ENCODE peak calls at places on chromosomes 4 and X, in nine cellular contexts. Y is suprapubic skin; L is H9; K is CD4-positive, alpha-beta T cell; I is CD4-positive, alpha-beta memory T cell; R is OCI-LY7; T is IMR-90; G is naive thymus-derived CD4-positive, alpha-beta T cell; S is mesenchymal stem cell. N is an unnamed sample.

GRCh38 chrX:153726286-153727107 is 1.8 kb downstream of the ABCD1 start:
- DNase-seq in Y (no peak), L (peak; percentile 82), K (peak; percentile 27), I (peak; percentile 71), R (peak; percentile 86), T (peak; percentile 52), G (no peak), S (peak; percentile 77), N (peak; percentile 21)

GRCh38 chr4:85028910-85029309 is 62.4 kb upstream of the WDFY3 start:
- DNase-seq in Y (no peak), L (no peak), K (no peak), I (no peak), R (no peak), T (peak; percentile 22), G (no peak), S (peak; percentile 89), N (no peak)

GRCh38 chr4:173517781-173518371 is 12.2 kb downstream of the HAND2 start:
- DNase-seq in Y (no peak), L (peak; percentile 67), K (no peak), I (no peak), R (no peak), T (no peak), G (no peak), S (peak; percentile 84), N (no peak)

GRCh38 chrX:139211568-139212182 is 318.9 kb upstream of the F9 start:
- DNase-seq in Y (no peak), L (peak; percentile 31), K (no peak), I (no peak), R (no peak), T (no peak), G (no peak), S (no peak), N (no peak)

GRCh38 chr4:75598390-75598789 is 31.9 kb downstream of the CDKL2 start:
- DNase-seq in Y (no peak), L (no peak), K (no peak), I (no peak), R (no peak), T (peak; percentile 39), G (no peak), S (peak; percentile 56), N (no peak)

GRCh38 chrX:138748480-138748879 is 37.0 kb upstream of the FGF13 start:
- DNase-seq in Y (no peak), L (no peak), K (no peak), I (no peak), R (peak; percentile 16), T (peak; percentile 6), G (no peak), S (no peak), N (no peak)

GRCh38 chr4:25160714-25161598 is 707 bp upstream of the SEPSECS start:
- DNase-seq in Y (no peak), L (no peak), K (no peak), I (no peak), R (peak; percentile 19), T (no peak), G (no peak), S (peak; percentile 84), N (no peak)

GRCh38 chr4:77044458-77045124 is 31.2 kb downstream of the CCNI start:
- DNase-seq in Y (no peak), L (no peak), K (no peak), I (no peak), R (peak; percentile 62), T (peak; percentile 80), G (peak; percentile 20), S (peak; percentile 62), N (no peak)

GRCh38 chr4:134201216-134202098 is at the start of gene PABPC4L:
- DNase-seq in Y (no peak), L (peak; percentile 62), K (no peak), I (peak; percentile 19), R (no peak), T (peak; percentile 24), G (no peak), S (peak; percentile 56), N (no peak)

GRCh38 chrX:37378830-37379229 is 29.7 kb downstream of the PRRG1 start:
- DNase-seq in Y (no peak), L (no peak), K (no peak), I (no peak), R (no peak), T (no peak), G (no peak), S (no peak), N (no peak)

GRCh38 chr4:121182296-121182695 is 18.2 kb upstream of the TNIP3 start:
- DNase-seq in Y (no peak), L (no peak), K (no peak), I (peak; percentile 42), R (peak; percentile 65), T (peak; percentile 33), G (peak; percentile 67), S (peak; percentile 36), N (no peak)

GRCh38 chr4:118033148-118034060 is 882 bp upstream of the NDST3 start:
- DNase-seq in Y (no peak), L (peak; percentile 70), K (no peak), I (no peak), R (no peak), T (peak; percentile 24), G (no peak), S (peak; percentile 61), N (no peak)

GRCh38 chr4:158050942-158051341 is 121.9 kb downstream of the GASK1B start:
- DNase-seq in Y (no peak), L (no peak), K (no peak), I (no peak), R (no peak), T (no peak), G (no peak), S (no peak), N (no peak)

GRCh38 chr4:146245246-146245645 is 30.9 kb downstream of the REELD1 start:
- DNase-seq in Y (no peak), L (no peak), K (no peak), I (no peak), R (no peak), T (peak; percentile 16), G (no peak), S (no peak), N (no peak)

DNA sequence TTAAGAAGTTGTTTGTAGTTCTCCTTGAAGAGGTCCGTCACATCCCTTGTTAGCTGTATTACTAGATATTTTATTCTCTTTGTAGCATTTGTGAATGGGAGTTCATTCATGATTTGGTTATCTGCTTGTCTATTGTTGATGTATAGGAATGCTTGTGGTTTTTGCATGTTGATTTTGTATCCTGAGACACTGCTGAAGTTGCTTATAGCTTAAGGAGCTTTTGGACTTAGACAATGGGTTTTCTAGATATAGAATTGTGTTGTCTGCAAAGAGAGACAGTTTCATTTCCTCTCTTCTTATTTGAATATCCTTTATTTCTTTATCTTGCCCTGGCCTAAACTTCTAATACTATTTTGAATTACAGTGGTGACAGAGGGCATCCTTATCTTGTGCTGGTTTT is 52.1 kb upstream of the GRID2 start:
- DNase-seq in Y (no peak), L (no peak), K (no peak), I (no peak), R (no peak), T (no peak), G (no peak), S (no peak), N (no peak)
- H3K9me3 ChIP-seq in Y (peaks cover 6% of the 10 kb centered on the region), L (peaks cover 52% of the 10 kb centered on the region), K (no peaks in the 10 kb centered on the region), I (no peaks in the 10 kb centered on the region), R (no peaks in the 10 kb centered on the region), T (peaks cover 2% of the 10 kb centered on the region), G (no peaks in the 10 kb centered on the region), S (no peaks in the 10 kb centered on the region), N (no peaks in the 10 kb centered on the region)

GRCh38 chrX:155867821-155868220 is 13.3 kb upstream of the VAMP7 start:
- DNase-seq in Y (no peak), L (no peak), K (no peak), I (no peak), R (no peak), T (no peak), G (no peak), S (no peak), N (no peak)
- H3K9me3 ChIP-seq in Y (peaks cover 4% of the 10 kb centered on the region), L (peaks cover 20% of the 10 kb centered on the region), K (peaks cover 9% of the 10 kb centered on the region), I (no peaks in the 10 kb centered on the region), R (peaks cover 5% of the 10 kb centered on the region), T (peaks cover 4% of the 10 kb centered on the region), G (no peaks in the 10 kb centered on the region), S (peaks cover 29% of the 10 kb centered on the region), N (no peaks in the 10 kb centered on the region)

DNA sequence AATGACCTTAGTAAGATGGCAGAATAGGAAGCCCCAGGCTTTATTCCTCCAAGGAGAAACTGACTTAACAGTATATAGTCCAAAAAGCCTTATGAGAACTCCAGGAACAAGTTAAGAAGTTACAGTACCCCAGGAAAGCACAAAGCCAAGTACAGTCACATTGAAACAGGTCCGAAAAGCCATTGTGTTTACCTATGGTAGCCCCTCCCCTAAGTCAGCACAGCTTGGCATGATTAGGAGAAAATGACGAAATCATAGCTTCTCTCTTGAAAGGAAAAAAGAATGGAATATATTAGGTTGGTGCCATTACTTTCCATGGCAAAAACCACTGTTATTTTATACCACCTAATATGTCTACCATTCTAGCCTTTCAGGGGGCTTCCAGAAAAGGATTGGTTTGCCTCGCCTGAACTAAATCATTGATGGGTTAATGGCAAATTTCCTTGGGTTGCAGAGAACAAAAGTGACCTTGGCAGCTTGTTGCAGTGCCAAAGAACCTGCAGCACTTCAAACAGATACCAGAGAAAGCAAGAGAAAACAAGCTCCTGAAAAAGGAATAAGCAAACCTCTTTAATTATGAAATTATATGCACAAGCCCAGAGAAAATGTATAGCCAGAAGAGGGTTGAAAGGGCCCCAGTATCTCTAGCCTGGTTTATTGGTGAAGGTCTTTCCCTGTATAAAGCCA is 130.6 kb downstream of the PTCHD1 start:
- DNase-seq in Y (no peak), L (no peak), K (no peak), I (no peak), R (no peak), T (no peak), G (no peak), S (no peak), N (no peak)
- H3K9me3 ChIP-seq in Y (no peaks in the 10 kb centered on the region), L (no peaks in the 10 kb centered on the region), K (peaks cover 8% of the 10 kb centered on the region), I (no peaks in the 10 kb centered on the region), R (no peaks in the 10 kb centered on the region), T (no peaks in the 10 kb centered on the region), G (no peaks in the 10 kb centered on the region), S (peaks cover 29% of the 10 kb centered on the region), N (peaks cover 8% of the 10 kb centered on the region)

DNA sequence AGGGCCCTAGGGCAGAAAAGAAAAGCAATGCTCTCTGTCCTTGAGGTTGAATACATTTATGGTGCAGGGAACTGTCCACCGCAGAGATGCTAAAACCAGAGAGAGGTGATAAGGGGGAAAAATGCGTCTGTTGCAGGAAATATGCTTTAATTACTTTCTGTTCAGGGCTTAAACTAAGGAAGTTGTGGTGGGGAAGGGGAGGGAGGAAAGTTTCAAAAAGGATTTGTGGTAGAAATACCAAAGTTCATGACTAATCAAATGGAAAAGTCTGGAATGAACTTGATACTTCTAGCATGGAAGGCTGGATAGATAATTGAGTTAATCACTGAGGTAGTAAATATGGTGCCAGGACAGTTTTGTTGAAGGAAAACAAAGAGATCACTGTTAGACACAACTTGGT is 99.0 kb downstream of the ASB9 start:
- DNase-seq in Y (no peak), L (no peak), K (no peak), I (no peak), R (no peak), T (no peak), G (no peak), S (peak; percentile 42), N (no peak)
- H3K9me3 ChIP-seq in Y (no peaks in the 10 kb centered on the region), L (no peaks in the 10 kb centered on the region), K (no peaks in the 10 kb centered on the region), I (no peaks in the 10 kb centered on the region), R (no peaks in the 10 kb centered on the region), T (no peaks in the 10 kb centered on the region), G (no peaks in the 10 kb centered on the region), S (no peaks in the 10 kb centered on the region), N (no peaks in the 10 kb centered on the region)

N was measured in T-helper 17 cell.